ENCODE peak calls at places on chromosomes 13 and 19, in seven cellular contexts. One of them, this sample, is unnamed.

GRCh38 chr13:46751811-46752635 is 44.9 kb downstream of the ESD start:
- DNase-seq in T-helper 9 cell: peak
- DNase-seq in stimulated activated CD8-positive, alpha-beta memory T cell treated with anti-CD3 and anti-CD28 coated beads, Interleukin-2, amount 100 ng/mL, for 48 hours: peak
- DNase-seq in fibroblast of mammary gland: peak
- DNase-seq in stimulated activated CD4-positive, alpha-beta T cell treated with anti-CD3 and anti-CD28 coated beads, Interleukin-15, amount 100 ng/mL, for 24 hours: peak
- DNase-seq in activated CD8-positive, alpha-beta memory T cell treated with anti-CD3 and anti-CD28 coated beads for 4 hours: peak
- DNase-seq in effector CD4-positive, alpha-beta T cell: peak
- DNase-seq in this sample: no peak

GRCh38 chr19:45774765-45775164 is 5.7 kb upstream of the SIX5 start:
- DNase-seq in T-helper 9 cell: no peak
- DNase-seq in stimulated activated CD8-positive, alpha-beta memory T cell treated with anti-CD3 and anti-CD28 coated beads, Interleukin-2, amount 100 ng/mL, for 48 hours: no peak
- DNase-seq in fibroblast of mammary gland: no peak
- DNase-seq in stimulated activated CD4-positive, alpha-beta T cell treated with anti-CD3 and anti-CD28 coated beads, Interleukin-15, amount 100 ng/mL, for 24 hours: no peak
- DNase-seq in activated CD8-positive, alpha-beta memory T cell treated with anti-CD3 and anti-CD28 coated beads for 4 hours: no peak
- DNase-seq in effector CD4-positive, alpha-beta T cell: no peak
- DNase-seq in this sample: peak

GRCh38 chr13:94660695-94661324 is 51.5 kb downstream of the SOX21 start:
- DNase-seq in T-helper 9 cell: no peak
- DNase-seq in stimulated activated CD8-positive, alpha-beta memory T cell treated with anti-CD3 and anti-CD28 coated beads, Interleukin-2, amount 100 ng/mL, for 48 hours: no peak
- DNase-seq in fibroblast of mammary gland: peak
- DNase-seq in stimulated activated CD4-positive, alpha-beta T cell treated with anti-CD3 and anti-CD28 coated beads, Interleukin-15, amount 100 ng/mL, for 24 hours: peak
- DNase-seq in activated CD8-positive, alpha-beta memory T cell treated with anti-CD3 and anti-CD28 coated beads for 4 hours: no peak
- DNase-seq in effector CD4-positive, alpha-beta T cell: no peak
- DNase-seq in this sample: no peak

GRCh38 chr19:30649934-30650614 is 277.9 kb downstream of the ZNF536 start:
- DNase-seq in T-helper 9 cell: no peak
- DNase-seq in stimulated activated CD8-positive, alpha-beta memory T cell treated with anti-CD3 and anti-CD28 coated beads, Interleukin-2, amount 100 ng/mL, for 48 hours: no peak
- DNase-seq in fibroblast of mammary gland: peak
- DNase-seq in stimulated activated CD4-positive, alpha-beta T cell treated with anti-CD3 and anti-CD28 coated beads, Interleukin-15, amount 100 ng/mL, for 24 hours: peak
- DNase-seq in activated CD8-positive, alpha-beta memory T cell treated with anti-CD3 and anti-CD28 coated beads for 4 hours: no peak
- DNase-seq in effector CD4-positive, alpha-beta T cell: no peak
- DNase-seq in this sample: peak

GRCh38 chr13:67013709-67014108 is 216.4 kb downstream of the PCDH9 start:
- DNase-seq in T-helper 9 cell: no peak
- DNase-seq in stimulated activated CD8-positive, alpha-beta memory T cell treated with anti-CD3 and anti-CD28 coated beads, Interleukin-2, amount 100 ng/mL, for 48 hours: no peak
- DNase-seq in fibroblast of mammary gland: no peak
- DNase-seq in stimulated activated CD4-positive, alpha-beta T cell treated with anti-CD3 and anti-CD28 coated beads, Interleukin-15, amount 100 ng/mL, for 24 hours: no peak
- DNase-seq in activated CD8-positive, alpha-beta memory T cell treated with anti-CD3 and anti-CD28 coated beads for 4 hours: no peak
- DNase-seq in effector CD4-positive, alpha-beta T cell: no peak
- DNase-seq in this sample: no peak

GRCh38 chr19:54435551-54436016 is 13.4 kb upstream of the LENG8 start:
- DNase-seq in T-helper 9 cell: no peak
- DNase-seq in stimulated activated CD8-positive, alpha-beta memory T cell treated with anti-CD3 and anti-CD28 coated beads, Interleukin-2, amount 100 ng/mL, for 48 hours: no peak
- DNase-seq in fibroblast of mammary gland: no peak
- DNase-seq in stimulated activated CD4-positive, alpha-beta T cell treated with anti-CD3 and anti-CD28 coated beads, Interleukin-15, amount 100 ng/mL, for 24 hours: no peak
- DNase-seq in activated CD8-positive, alpha-beta memory T cell treated with anti-CD3 and anti-CD28 coated beads for 4 hours: no peak
- DNase-seq in effector CD4-positive, alpha-beta T cell: no peak
- DNase-seq in this sample: no peak

GRCh38 chr19:2059422-2060201 is 8.6 kb upstream of the MKNK2 start:
- DNase-seq in T-helper 9 cell: no peak
- DNase-seq in stimulated activated CD8-positive, alpha-beta memory T cell treated with anti-CD3 and anti-CD28 coated beads, Interleukin-2, amount 100 ng/mL, for 48 hours: no peak
- DNase-seq in fibroblast of mammary gland: peak
- DNase-seq in stimulated activated CD4-positive, alpha-beta T cell treated with anti-CD3 and anti-CD28 coated beads, Interleukin-15, amount 100 ng/mL, for 24 hours: no peak
- DNase-seq in activated CD8-positive, alpha-beta memory T cell treated with anti-CD3 and anti-CD28 coated beads for 4 hours: no peak
- DNase-seq in effector CD4-positive, alpha-beta T cell: no peak
- DNase-seq in this sample: peak

GRCh38 chr19:10852098-10852800 is 4.0 kb downstream of the C19orf38 start:
- DNase-seq in T-helper 9 cell: no peak
- DNase-seq in stimulated activated CD8-positive, alpha-beta memory T cell treated with anti-CD3 and anti-CD28 coated beads, Interleukin-2, amount 100 ng/mL, for 48 hours: no peak
- DNase-seq in fibroblast of mammary gland: peak
- DNase-seq in stimulated activated CD4-positive, alpha-beta T cell treated with anti-CD3 and anti-CD28 coated beads, Interleukin-15, amount 100 ng/mL, for 24 hours: no peak
- DNase-seq in activated CD8-positive, alpha-beta memory T cell treated with anti-CD3 and anti-CD28 coated beads for 4 hours: no peak
- DNase-seq in effector CD4-positive, alpha-beta T cell: no peak
- DNase-seq in this sample: peak

GRCh38 chr13:88031980-88032562 is 360.9 kb downstream of the SLITRK5 start:
- DNase-seq in T-helper 9 cell: no peak
- DNase-seq in stimulated activated CD8-positive, alpha-beta memory T cell treated with anti-CD3 and anti-CD28 coated beads, Interleukin-2, amount 100 ng/mL, for 48 hours: no peak
- DNase-seq in fibroblast of mammary gland: peak
- DNase-seq in stimulated activated CD4-positive, alpha-beta T cell treated with anti-CD3 and anti-CD28 coated beads, Interleukin-15, amount 100 ng/mL, for 24 hours: no peak
- DNase-seq in activated CD8-positive, alpha-beta memory T cell treated with anti-CD3 and anti-CD28 coated beads for 4 hours: no peak
- DNase-seq in effector CD4-positive, alpha-beta T cell: no peak
- DNase-seq in this sample: no peak

GRCh38 chr19:49875801-49876421 is 1.2 kb downstream of the AKT1S1 start:
- DNase-seq in T-helper 9 cell: no peak
- DNase-seq in stimulated activated CD8-positive, alpha-beta memory T cell treated with anti-CD3 and anti-CD28 coated beads, Interleukin-2, amount 100 ng/mL, for 48 hours: no peak
- DNase-seq in fibroblast of mammary gland: no peak
- DNase-seq in stimulated activated CD4-positive, alpha-beta T cell treated with anti-CD3 and anti-CD28 coated beads, Interleukin-15, amount 100 ng/mL, for 24 hours: peak
- DNase-seq in activated CD8-positive, alpha-beta memory T cell treated with anti-CD3 and anti-CD28 coated beads for 4 hours: peak
- DNase-seq in effector CD4-positive, alpha-beta T cell: peak
- DNase-seq in this sample: peak

GRCh38 chr13:50080158-50080855 is 65.1 kb downstream of the KCNRG start:
- DNase-seq in T-helper 9 cell: peak
- DNase-seq in stimulated activated CD8-positive, alpha-beta memory T cell treated with anti-CD3 and anti-CD28 coated beads, Interleukin-2, amount 100 ng/mL, for 48 hours: no peak
- DNase-seq in fibroblast of mammary gland: peak
- DNase-seq in stimulated activated CD4-positive, alpha-beta T cell treated with anti-CD3 and anti-CD28 coated beads, Interleukin-15, amount 100 ng/mL, for 24 hours: peak
- DNase-seq in activated CD8-positive, alpha-beta memory T cell treated with anti-CD3 and anti-CD28 coated beads for 4 hours: no peak
- DNase-seq in effector CD4-positive, alpha-beta T cell: peak
- DNase-seq in this sample: peak

GRCh38 chr19:56140583-56141415 is at the start of gene ZNF444:
- DNase-seq in T-helper 9 cell: peak
- DNase-seq in stimulated activated CD8-positive, alpha-beta memory T cell treated with anti-CD3 and anti-CD28 coated beads, Interleukin-2, amount 100 ng/mL, for 48 hours: peak
- DNase-seq in fibroblast of mammary gland: peak
- DNase-seq in stimulated activated CD4-positive, alpha-beta T cell treated with anti-CD3 and anti-CD28 coated beads, Interleukin-15, amount 100 ng/mL, for 24 hours: peak
- DNase-seq in activated CD8-positive, alpha-beta memory T cell treated with anti-CD3 and anti-CD28 coated beads for 4 hours: peak
- DNase-seq in effector CD4-positive, alpha-beta T cell: peak
- DNase-seq in this sample: peak

GRCh38 chr13:109764474-109765292 is 21.7 kb downstream of the IRS2 start:
- DNase-seq in T-helper 9 cell: no peak
- DNase-seq in stimulated activated CD8-positive, alpha-beta memory T cell treated with anti-CD3 and anti-CD28 coated beads, Interleukin-2, amount 100 ng/mL, for 48 hours: no peak
- DNase-seq in fibroblast of mammary gland: peak
- DNase-seq in stimulated activated CD4-positive, alpha-beta T cell treated with anti-CD3 and anti-CD28 coated beads, Interleukin-15, amount 100 ng/mL, for 24 hours: peak
- DNase-seq in activated CD8-positive, alpha-beta memory T cell treated with anti-CD3 and anti-CD28 coated beads for 4 hours: no peak
- DNase-seq in effector CD4-positive, alpha-beta T cell: no peak
- DNase-seq in this sample: peak

GRCh38 chr19:31348416-31349159 is 648 bp downstream of the TSHZ3 start:
- DNase-seq in T-helper 9 cell: no peak
- DNase-seq in stimulated activated CD8-positive, alpha-beta memory T cell treated with anti-CD3 and anti-CD28 coated beads, Interleukin-2, amount 100 ng/mL, for 48 hours: no peak
- DNase-seq in fibroblast of mammary gland: no peak
- DNase-seq in stimulated activated CD4-positive, alpha-beta T cell treated with anti-CD3 and anti-CD28 coated beads, Interleukin-15, amount 100 ng/mL, for 24 hours: peak
- DNase-seq in activated CD8-positive, alpha-beta memory T cell treated with anti-CD3 and anti-CD28 coated beads for 4 hours: no peak
- DNase-seq in effector CD4-positive, alpha-beta T cell: no peak
- DNase-seq in this sample: peak

GRCh38 chr13:39040206-39040605 is 1.9 kb downstream of the NHLRC3 start:
- DNase-seq in T-helper 9 cell: no peak
- DNase-seq in stimulated activated CD8-positive, alpha-beta memory T cell treated with anti-CD3 and anti-CD28 coated beads, Interleukin-2, amount 100 ng/mL, for 48 hours: no peak
- DNase-seq in fibroblast of mammary gland: no peak
- DNase-seq in stimulated activated CD4-positive, alpha-beta T cell treated with anti-CD3 and anti-CD28 coated beads, Interleukin-15, amount 100 ng/mL, for 24 hours: no peak
- DNase-seq in activated CD8-positive, alpha-beta memory T cell treated with anti-CD3 and anti-CD28 coated beads for 4 hours: no peak
- DNase-seq in effector CD4-positive, alpha-beta T cell: no peak
- DNase-seq in this sample: no peak

GRCh38 chr13:27245610-27246009 is 5.7 kb upstream of the RPL21 start:
- DNase-seq in T-helper 9 cell: no peak
- DNase-seq in stimulated activated CD8-positive, alpha-beta memory T cell treated with anti-CD3 and anti-CD28 coated beads, Interleukin-2, amount 100 ng/mL, for 48 hours: no peak
- DNase-seq in fibroblast of mammary gland: no peak
- DNase-seq in stimulated activated CD4-positive, alpha-beta T cell treated with anti-CD3 and anti-CD28 coated beads, Interleukin-15, amount 100 ng/mL, for 24 hours: no peak
- DNase-seq in activated CD8-positive, alpha-beta memory T cell treated with anti-CD3 and anti-CD28 coated beads for 4 hours: no peak
- DNase-seq in effector CD4-positive, alpha-beta T cell: no peak
- DNase-seq in this sample: no peak